ENCODE peak calls at places on chromosome 19, in six cellular contexts. A is fibroblast of lung; E is hypothalamus; L is CD4-positive, CD25-positive, alpha-beta regulatory T cell; Y is activated CD8-positive, alpha-beta memory T cell treated with anti-CD3 and anti-CD28 coated beads for 4 hours; B is stimulated activated CD4-positive, alpha-beta T cell treated with anti-CD3 and anti-CD28 coated beads, Interleukin-1b, Interleukin-23, amount 100 ng/mL, for 1 hour. J is an unnamed sample.

GRCh38 chr19:38815059-38816001 is 2.6 kb upstream of the LGALS4 start:
- DNase-seq in L (no peak), E (no peak), B (no peak), A (no peak), Y (no peak), J (no peak)

GRCh38 chr19:52095172-52096014 is at the start of gene ZNF841:
- DNase-seq in L (peak), Y (peak), A (peak), B (peak), E (peak), J (peak)

GRCh38 chr19:41218615-41219507 is at the start of gene AXL:
- DNase-seq in B (no peak), L (no peak), E (no peak), A (peak), Y (no peak), J (peak)

GRCh38 chr19:12779162-12779993 is 4.0 kb upstream of the HOOK2 start:
- DNase-seq in L (no peak), B (no peak), E (no peak), Y (no peak), A (peak), J (peak)

GRCh38 chr19:5707576-5708575 is 12.1 kb downstream of the LONP1 start:
- DNase-seq in B (no peak), L (no peak), A (no peak), Y (no peak), E (no peak), J (no peak)

GRCh38 chr19:36103842-36104552 is 6.9 kb upstream of the OVOL3 start:
- DNase-seq in A (peak), L (no peak), Y (no peak), E (no peak), B (no peak), J (no peak)

GRCh38 chr19:54164369-54165068 is 5.0 kb upstream of the LENG1 start:
- DNase-seq in E (no peak), L (peak), A (peak), B (peak), Y (no peak), J (no peak)

GRCh38 chr19:43768273-43769050 is 12.3 kb downstream of the KCNN4 start:
- DNase-seq in B (no peak), L (no peak), A (no peak), E (no peak), Y (no peak), J (no peak)

GRCh38 chr19:29660835-29661234 is 4.4 kb upstream of the PLEKHF1 start:
- DNase-seq in L (no peak), Y (no peak), E (no peak), A (no peak), B (no peak), J (no peak)

GRCh38 chr19:17001603-17002183 is 24.9 kb downstream of the CPAMD8 start:
- DNase-seq in L (peak), E (no peak), A (no peak), B (peak), Y (peak), J (no peak)

GRCh38 chr19:4369109-4369887 is 25.9 kb downstream of the MPND start:
- DNase-seq in L (peak), Y (peak), B (peak), A (peak), E (no peak), J (no peak)

GRCh38 chr19:46546194-46546896 is 50.7 kb upstream of the PNMA8B start:
- DNase-seq in B (no peak), L (no peak), A (peak), E (no peak), Y (no peak), J (peak)

GRCh38 chr19:33668968-33669367 is 47.2 kb downstream of the CHST8 start:
- DNase-seq in B (no peak), Y (no peak), E (no peak), A (no peak), L (no peak), J (no peak)

GRCh38 chr19:11735375-11735774 is 3.4 kb downstream of the ZNF823 start:
- DNase-seq in A (no peak), B (no peak), L (no peak), E (no peak), Y (no peak), J (no peak)

GRCh38 chr19:53467503-53468262 is at the start of gene ZNF813:
- DNase-seq in E (peak), Y (peak), B (peak), L (peak), A (peak), J (peak)

GRCh38 chr19:16457195-16457953 is 14.4 kb downstream of the EPS15L1 start:
- DNase-seq in B (no peak), L (no peak), Y (no peak), A (peak), E (no peak), J (peak)

GRCh38 chr19:53868091-53868891 is 608 bp downstream of the MYADM start:
- DNase-seq in L (peak), B (no peak), E (peak), Y (no peak), A (peak), J (peak)

GRCh38 chr19:18449552-18449951 is 11.6 kb upstream of the ISYNA1 start:
- DNase-seq in A (no peak), Y (no peak), E (no peak), L (no peak), B (no peak), J (no peak)

GRCh38 chr19:35066691-35067563 is 25.4 kb downstream of the HPN start:
- DNase-seq in A (peak), B (peak), E (peak), L (peak), Y (peak), J (peak)

GRCh38 chr19:11025997-11026396 is 63.3 kb upstream of the LDLR start:
- DNase-seq in L (no peak), E (no peak), B (no peak), A (no peak), Y (no peak), J (no peak)

GRCh38 chr19:53549354-53549753 is 11.4 kb downstream of the ZNF331 start:
- DNase-seq in E (no peak), Y (no peak), L (no peak), B (no peak), A (peak), J (peak)

GRCh38 chr19:8618751-8619150 is 8.2 kb upstream of the ADAMTS10 start:
- DNase-seq in B (no peak), E (no peak), Y (no peak), A (no peak), L (no peak), J (peak)

GRCh38 chr19:36040495-36040894 is 7.8 kb upstream of the CLIP3 start:
- DNase-seq in E (no peak), A (no peak), L (no peak), B (no peak), Y (no peak), J (no peak)

GRCh38 chr19:29031216-29031615 is 181.7 kb downstream of the UQCRFS1 start:
- DNase-seq in A (no peak), Y (no peak), E (no peak), L (no peak), B (no peak), J (no peak)

GRCh38 chr19:43468354-43469159 is 3.1 kb upstream of the LYPD3 start:
- DNase-seq in E (no peak), A (no peak), Y (no peak), B (no peak), L (no peak), J (no peak)

GRCh38 chr19:29858000-29858596 is 46.3 kb downstream of the CCNE1 start:
- DNase-seq in A (no peak), B (no peak), L (peak), E (no peak), Y (no peak), J (no peak)

GRCh38 chr19:11323601-11324078 is 15.8 kb downstream of the RAB3D start:
- DNase-seq in E (no peak), Y (no peak), L (no peak), A (no peak), B (no peak), J (no peak)

GRCh38 chr19:15421726-15422260 is 3.0 kb upstream of the AKAP8L start:
- DNase-seq in E (peak), L (no peak), A (no peak), Y (no peak), B (no peak), J (no peak)

GRCh38 chr19:33071887-33072286 is 7.2 kb upstream of the RHPN2 start:
- DNase-seq in A (peak), Y (no peak), E (no peak), B (no peak), L (no peak), J (no peak)

GRCh38 chr19:54556194-54556593 is 17.4 kb upstream of the LILRA2 start:
- DNase-seq in A (no peak), Y (no peak), B (no peak), L (no peak), E (no peak), J (no peak)

GRCh38 chr19:2798733-2799132 is 13.4 kb downstream of the THOP1 start:
- DNase-seq in E (no peak), A (no peak), Y (no peak), L (no peak), B (no peak), J (no peak)

GRCh38 chr19:29467824-29468401 is 57.9 kb upstream of the VSTM2B start:
- DNase-seq in A (no peak), B (no peak), Y (no peak), E (no peak), L (no peak), J (no peak)

GRCh38 chr19:9793051-9793591 is 24.6 kb upstream of the ZNF846 start:
- DNase-seq in B (no peak), L (peak), A (peak), E (no peak), Y (peak), J (no peak)

GRCh38 chr19:48961051-48961649 is 4.0 kb upstream of the FTL start:
- DNase-seq in A (no peak), Y (no peak), B (no peak), L (no peak), E (no peak), J (no peak)

GRCh38 chr19:2051771-2052704 is 994 bp upstream of the MKNK2 start:
- DNase-seq in B (no peak), L (peak), Y (no peak), E (no peak), A (no peak), J (no peak)

GRCh38 chr19:36054733-36055686 is at the start of gene WDR62:
- DNase-seq in B (peak), A (peak), L (peak), Y (peak), E (peak), J (peak)

J was measured in HCEC 1CT.